ENCODE peak calls at places on chromosomes 13 and 19, in six cellular contexts. B is thoracic aorta, E is heart right ventricle, L is left lung, J is body of pancreas, S is lower leg skin. I is an unnamed sample.

GRCh38 chr13:25992076-25992475 is 59.7 kb downstream of the SHISA2 start:
- DNase-seq in J (no peak), S (no peak), E (no peak), L (no peak), B (no peak), I (no peak)

GRCh38 chr19:48913114-48913513 is 13.0 kb downstream of the NUCB1 start:
- DNase-seq in E (no peak), S (no peak), B (no peak), J (no peak), L (no peak), I (no peak)

GRCh38 chr13:106917673-106918652 is 350.0 kb upstream of the ARGLU1 start:
- DNase-seq in L (peak), B (peak), E (peak), J (peak), S (peak), I (peak)

GRCh38 chr13:51801631-51802099 is 2.3 kb downstream of the DHRS12 start:
- DNase-seq in L (no peak), J (peak), B (peak), S (peak), E (peak), I (no peak)

GRCh38 chr13:46665630-46666482 is 112.9 kb downstream of the LRCH1 start:
- DNase-seq in B (no peak), L (no peak), S (no peak), J (no peak), E (no peak), I (no peak)

GRCh38 chr13:48188129-48188528 is 44.9 kb upstream of the ITM2B start:
- DNase-seq in B (no peak), L (no peak), E (no peak), J (no peak), S (no peak), I (no peak)

GRCh38 chr19:30516111-30516510 is 143.9 kb downstream of the ZNF536 start:
- DNase-seq in S (no peak), L (no peak), B (no peak), E (no peak), J (no peak), I (no peak)

GRCh38 chr13:66563076-66563475 is 667.1 kb downstream of the PCDH9 start:
- DNase-seq in L (no peak), E (no peak), B (no peak), S (no peak), J (no peak), I (no peak)

GRCh38 chr19:3818918-3819317 is 32.7 kb upstream of the MATK start:
- DNase-seq in S (no peak), L (no peak), E (no peak), B (no peak), J (no peak), I (no peak)

GRCh38 chr13:94196426-94196825 is 283.1 kb downstream of the DCT start:
- DNase-seq in J (no peak), E (no peak), L (no peak), B (no peak), S (no peak), I (no peak)

GRCh38 chr19:38551450-38551813 is 66.3 kb downstream of the MAP4K1 start:
- DNase-seq in S (no peak), J (no peak), E (no peak), L (no peak), B (no peak), I (no peak)

GRCh38 chr13:113579686-113580085 is 4.9 kb upstream of the TFDP1 start:
- DNase-seq in B (no peak), L (no peak), S (no peak), E (no peak), J (no peak), I (peak)

GRCh38 chr13:101013245-101013644 is 338.6 kb upstream of the TMTC4 start:
- DNase-seq in B (no peak), J (no peak), S (no peak), E (no peak), L (no peak), I (no peak)

DNA sequence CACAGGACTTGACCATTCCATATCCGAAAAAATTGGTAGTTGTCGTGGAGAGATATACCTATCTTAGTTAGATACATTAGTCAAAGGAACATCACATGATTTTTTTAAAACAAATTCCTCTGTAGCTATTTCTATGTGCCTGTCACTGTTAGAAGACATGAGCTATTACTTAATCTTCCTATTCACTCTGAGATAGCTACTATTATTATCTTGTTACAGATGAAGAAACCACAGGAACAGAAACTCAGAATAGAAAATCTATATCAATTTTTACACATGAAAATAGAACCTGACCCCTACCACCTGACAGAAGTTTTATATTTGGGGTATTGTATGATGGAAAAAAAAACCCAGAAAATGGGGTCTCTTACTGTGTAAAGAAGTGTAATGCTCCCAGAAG is 68.9 kb upstream of the TDRD3 start:
- DNase-seq in L (no peak), J (no peak), E (no peak), S (no peak), B (no peak), I (no peak)
- H3K4me3 ChIP-seq in L (no peak), J (no peak), E (no peak), S (no peak), B (no peak), I (no peak)

GRCh38 chr13:79621449-79621848 is 140.5 kb downstream of the NDFIP2 start:
- DNase-seq in J (no peak), L (no peak), S (no peak), E (no peak), B (no peak), I (no peak)

GRCh38 chr13:79625517-79625916 is 144.6 kb downstream of the NDFIP2 start:
- DNase-seq in J (no peak), E (no peak), S (no peak), B (no peak), L (no peak), I (no peak)

GRCh38 chr13:79626924-79627323 is 146.0 kb downstream of the NDFIP2 start:
- DNase-seq in S (no peak), E (no peak), L (no peak), J (no peak), B (no peak), I (no peak)

DNA sequence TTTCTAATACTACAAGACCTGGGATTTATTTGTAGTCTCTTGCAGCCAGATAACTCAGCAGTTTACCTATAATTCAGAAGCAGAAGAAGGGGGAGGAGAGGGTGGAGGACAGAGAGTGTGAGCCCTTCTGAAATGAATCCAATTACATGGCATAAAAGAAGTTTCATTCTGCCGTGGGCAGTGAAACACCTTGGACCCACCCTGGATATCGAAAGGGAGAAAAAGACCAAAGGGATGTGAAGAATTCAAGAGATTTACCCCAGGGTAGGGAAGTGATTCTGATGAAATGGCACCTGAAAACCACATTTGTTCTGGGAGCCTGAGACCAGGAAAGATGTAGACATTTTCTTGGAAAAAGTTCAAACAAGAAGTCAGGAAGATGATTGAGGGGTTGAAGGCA is 140.9 kb downstream of the NDFIP2 start:
- DNase-seq in B (no peak), E (no peak), J (no peak), L (no peak), S (no peak), I (no peak)
- TF ChIP-seq CTCF in B (no peak), E (no peak), J (no peak), L (no peak), S (no peak), I (no peak)

GRCh38 chr13:33083054-33083453 is 66.8 kb downstream of the KL start:
- DNase-seq in E (no peak), J (no peak), S (no peak), B (no peak), L (no peak), I (no peak)

GRCh38 chr13:33081666-33082065 is 65.4 kb downstream of the KL start:
- DNase-seq in E (no peak), S (no peak), J (no peak), L (no peak), B (no peak), I (no peak)

GRCh38 chr13:33079960-33080359 is 63.7 kb downstream of the KL start:
- DNase-seq in B (no peak), E (no peak), J (no peak), L (no peak), S (no peak), I (no peak)

GRCh38 chr13:33078268-33078667 is 62.0 kb downstream of the KL start:
- DNase-seq in L (no peak), E (no peak), B (no peak), J (no peak), S (no peak), I (no peak)

GRCh38 chr13:33080962-33081655 is 64.9 kb downstream of the KL start:
- DNase-seq in L (no peak), E (no peak), S (no peak), B (no peak), J (no peak), I (no peak)
- H3K4me3 ChIP-seq in L (no peak), E (no peak), S (no peak), B (no peak), J (no peak), I (no peak)

GRCh38 chr13:98413796-98414195 is 163.1 kb downstream of the STK24 start:
- DNase-seq in S (no peak), B (no peak), L (no peak), J (peak), E (no peak), I (no peak)
- TF ChIP-seq CTCF in S (no peak), B (no peak), L (no peak), J (no peak), E (no peak), I (no peak)

GRCh38 chr13:27288397-27288796 is 17.8 kb downstream of the RASL11A start:
- DNase-seq in L (no peak), E (no peak), S (no peak), J (no peak), B (no peak), I (no peak)
- H3K4me3 ChIP-seq in L (no peak), E (no peak), S (no peak), J (no peak), B (no peak), I (no peak)